ENCODE peak calls at places on chromosomes 3 and 15, in eight cellular contexts. One of them, this sample, is unnamed.
A peak's percentile ranks its signal among the peaks of the same experiment; 100 is the strongest.

GRCh38 chr3:36524560-36524959 is 144.3 kb downstream of the STAC start:
- DNase-seq in Kasumi-1: no peak
- DNase-seq in activated T-helper 1 cell treated with anti-CD3 and anti-CD28 coated beads, Interleukin-2, amount 50 U/mL, for 16 hours: no peak
- DNase-seq in GM23338: no peak
- DNase-seq in HCT116: no peak
- DNase-seq in activated gamma-delta T cell treated with anti-CD3 and anti-CD28 coated beads, Interleukin-2, amount 50 U/mL, for 16 hours: no peak
- DNase-seq in AG04450: no peak
- DNase-seq in progenitor cell of endocrine pancreas: no peak
- DNase-seq in this sample: no peak

GRCh38 chr15:68517285-68517711 is 61.5 kb upstream of the CORO2B start:
- DNase-seq in Kasumi-1: no peak
- DNase-seq in activated T-helper 1 cell treated with anti-CD3 and anti-CD28 coated beads, Interleukin-2, amount 50 U/mL, for 16 hours: no peak
- DNase-seq in GM23338: peak; percentile 46
- DNase-seq in HCT116: no peak
- DNase-seq in activated gamma-delta T cell treated with anti-CD3 and anti-CD28 coated beads, Interleukin-2, amount 50 U/mL, for 16 hours: no peak
- DNase-seq in AG04450: no peak
- DNase-seq in progenitor cell of endocrine pancreas: no peak
- DNase-seq in this sample: no peak

GRCh38 chr3:141275973-141276372 is 44.3 kb downstream of the PXYLP1 start:
- DNase-seq in Kasumi-1: no peak
- DNase-seq in activated T-helper 1 cell treated with anti-CD3 and anti-CD28 coated beads, Interleukin-2, amount 50 U/mL, for 16 hours: no peak
- DNase-seq in GM23338: no peak
- DNase-seq in HCT116: no peak
- DNase-seq in activated gamma-delta T cell treated with anti-CD3 and anti-CD28 coated beads, Interleukin-2, amount 50 U/mL, for 16 hours: no peak
- DNase-seq in AG04450: peak; percentile 18
- DNase-seq in progenitor cell of endocrine pancreas: no peak
- DNase-seq in this sample: no peak

GRCh38 chr15:35934383-35935049 is 388.6 kb upstream of the DPH6 start:
- DNase-seq in Kasumi-1: no peak
- DNase-seq in activated T-helper 1 cell treated with anti-CD3 and anti-CD28 coated beads, Interleukin-2, amount 50 U/mL, for 16 hours: no peak
- DNase-seq in GM23338: no peak
- DNase-seq in HCT116: no peak
- DNase-seq in activated gamma-delta T cell treated with anti-CD3 and anti-CD28 coated beads, Interleukin-2, amount 50 U/mL, for 16 hours: no peak
- DNase-seq in AG04450: no peak
- DNase-seq in progenitor cell of endocrine pancreas: no peak
- DNase-seq in this sample: no peak

GRCh38 chr3:171967932-171968678 is 71.3 kb upstream of the FNDC3B start:
- DNase-seq in Kasumi-1: no peak
- DNase-seq in activated T-helper 1 cell treated with anti-CD3 and anti-CD28 coated beads, Interleukin-2, amount 50 U/mL, for 16 hours: no peak
- DNase-seq in GM23338: no peak
- DNase-seq in HCT116: no peak
- DNase-seq in activated gamma-delta T cell treated with anti-CD3 and anti-CD28 coated beads, Interleukin-2, amount 50 U/mL, for 16 hours: no peak
- DNase-seq in AG04450: no peak
- DNase-seq in progenitor cell of endocrine pancreas: no peak
- DNase-seq in this sample: no peak

GRCh38 chr3:71185733-71186455 is 397.6 kb downstream of the FOXP1 start:
- DNase-seq in Kasumi-1: peak; percentile 42
- DNase-seq in activated T-helper 1 cell treated with anti-CD3 and anti-CD28 coated beads, Interleukin-2, amount 50 U/mL, for 16 hours: no peak
- DNase-seq in GM23338: no peak
- DNase-seq in HCT116: no peak
- DNase-seq in activated gamma-delta T cell treated with anti-CD3 and anti-CD28 coated beads, Interleukin-2, amount 50 U/mL, for 16 hours: peak; percentile 15
- DNase-seq in AG04450: no peak
- DNase-seq in progenitor cell of endocrine pancreas: no peak
- DNase-seq in this sample: no peak

GRCh38 chr3:63960048-63960711 is 48.0 kb upstream of the SCAANT1 start:
- DNase-seq in Kasumi-1: peak; percentile 68
- DNase-seq in activated T-helper 1 cell treated with anti-CD3 and anti-CD28 coated beads, Interleukin-2, amount 50 U/mL, for 16 hours: no peak
- DNase-seq in GM23338: no peak
- DNase-seq in HCT116: peak; percentile 4
- DNase-seq in activated gamma-delta T cell treated with anti-CD3 and anti-CD28 coated beads, Interleukin-2, amount 50 U/mL, for 16 hours: no peak
- DNase-seq in AG04450: no peak
- DNase-seq in progenitor cell of endocrine pancreas: no peak
- DNase-seq in this sample: no peak

GRCh38 chr3:196198771-196199753 is 12.1 kb downstream of the ZDHHC19 start:
- DNase-seq in Kasumi-1: peak; percentile 22
- DNase-seq in activated T-helper 1 cell treated with anti-CD3 and anti-CD28 coated beads, Interleukin-2, amount 50 U/mL, for 16 hours: no peak
- DNase-seq in GM23338: peak; percentile 64
- DNase-seq in HCT116: no peak
- DNase-seq in activated gamma-delta T cell treated with anti-CD3 and anti-CD28 coated beads, Interleukin-2, amount 50 U/mL, for 16 hours: no peak
- DNase-seq in AG04450: no peak
- DNase-seq in progenitor cell of endocrine pancreas: no peak
- DNase-seq in this sample: peak; percentile 16

GRCh38 chr3:46406786-46407611 is at the start of the genes CCR5AS and CCRL2:
- DNase-seq in Kasumi-1: no peak
- DNase-seq in activated T-helper 1 cell treated with anti-CD3 and anti-CD28 coated beads, Interleukin-2, amount 50 U/mL, for 16 hours: no peak
- DNase-seq in GM23338: no peak
- DNase-seq in HCT116: no peak
- DNase-seq in activated gamma-delta T cell treated with anti-CD3 and anti-CD28 coated beads, Interleukin-2, amount 50 U/mL, for 16 hours: peak; percentile 18
- DNase-seq in AG04450: no peak
- DNase-seq in progenitor cell of endocrine pancreas: no peak
- DNase-seq in this sample: no peak

GRCh38 chr15:39381517-39381916 is 199.4 kb upstream of the THBS1 start:
- DNase-seq in Kasumi-1: no peak
- DNase-seq in activated T-helper 1 cell treated with anti-CD3 and anti-CD28 coated beads, Interleukin-2, amount 50 U/mL, for 16 hours: no peak
- DNase-seq in GM23338: no peak
- DNase-seq in HCT116: no peak
- DNase-seq in activated gamma-delta T cell treated with anti-CD3 and anti-CD28 coated beads, Interleukin-2, amount 50 U/mL, for 16 hours: no peak
- DNase-seq in AG04450: no peak
- DNase-seq in progenitor cell of endocrine pancreas: no peak
- DNase-seq in this sample: no peak

GRCh38 chr15:78618490-78618934 is 2.3 kb downstream of the CHRNA3 start:
- DNase-seq in Kasumi-1: peak; percentile 67
- DNase-seq in activated T-helper 1 cell treated with anti-CD3 and anti-CD28 coated beads, Interleukin-2, amount 50 U/mL, for 16 hours: peak; percentile 65
- DNase-seq in GM23338: peak; percentile 96
- DNase-seq in HCT116: peak; percentile 73
- DNase-seq in activated gamma-delta T cell treated with anti-CD3 and anti-CD28 coated beads, Interleukin-2, amount 50 U/mL, for 16 hours: peak; percentile 77
- DNase-seq in AG04450: peak; percentile 68
- DNase-seq in progenitor cell of endocrine pancreas: peak; percentile 90
- DNase-seq in this sample: peak; percentile 81

GRCh38 chr3:78255403-78255802 is 1215.5 kb downstream of the ROBO2 start:
- DNase-seq in Kasumi-1: no peak
- DNase-seq in activated T-helper 1 cell treated with anti-CD3 and anti-CD28 coated beads, Interleukin-2, amount 50 U/mL, for 16 hours: no peak
- DNase-seq in GM23338: no peak
- DNase-seq in HCT116: no peak
- DNase-seq in activated gamma-delta T cell treated with anti-CD3 and anti-CD28 coated beads, Interleukin-2, amount 50 U/mL, for 16 hours: no peak
- DNase-seq in AG04450: peak; percentile 67
- DNase-seq in progenitor cell of endocrine pancreas: no peak
- DNase-seq in this sample: no peak

GRCh38 chr15:67025719-67026118 is 39.7 kb upstream of the SMAD3 start:
- DNase-seq in Kasumi-1: peak; percentile 36
- DNase-seq in activated T-helper 1 cell treated with anti-CD3 and anti-CD28 coated beads, Interleukin-2, amount 50 U/mL, for 16 hours: no peak
- DNase-seq in GM23338: no peak
- DNase-seq in HCT116: no peak
- DNase-seq in activated gamma-delta T cell treated with anti-CD3 and anti-CD28 coated beads, Interleukin-2, amount 50 U/mL, for 16 hours: no peak
- DNase-seq in AG04450: no peak
- DNase-seq in progenitor cell of endocrine pancreas: no peak
- DNase-seq in this sample: no peak

GRCh38 chr3:110624571-110624970 is 447.0 kb upstream of the NECTIN3 start:
- DNase-seq in Kasumi-1: no peak
- DNase-seq in activated T-helper 1 cell treated with anti-CD3 and anti-CD28 coated beads, Interleukin-2, amount 50 U/mL, for 16 hours: no peak
- DNase-seq in GM23338: no peak
- DNase-seq in HCT116: no peak
- DNase-seq in activated gamma-delta T cell treated with anti-CD3 and anti-CD28 coated beads, Interleukin-2, amount 50 U/mL, for 16 hours: no peak
- DNase-seq in AG04450: peak; percentile 23
- DNase-seq in progenitor cell of endocrine pancreas: no peak
- DNase-seq in this sample: no peak

GRCh38 chr3:11591401-11592266 is 52.1 kb downstream of the VGLL4 start:
- DNase-seq in Kasumi-1: peak; percentile 23
- DNase-seq in activated T-helper 1 cell treated with anti-CD3 and anti-CD28 coated beads, Interleukin-2, amount 50 U/mL, for 16 hours: no peak
- DNase-seq in GM23338: peak; percentile 69
- DNase-seq in HCT116: peak; percentile 62
- DNase-seq in activated gamma-delta T cell treated with anti-CD3 and anti-CD28 coated beads, Interleukin-2, amount 50 U/mL, for 16 hours: no peak
- DNase-seq in AG04450: no peak
- DNase-seq in progenitor cell of endocrine pancreas: no peak
- DNase-seq in this sample: no peak

GRCh38 chr3:179653106-179653776 is 401 bp downstream of the USP13 start:
- DNase-seq in Kasumi-1: peak; percentile 66
- DNase-seq in activated T-helper 1 cell treated with anti-CD3 and anti-CD28 coated beads, Interleukin-2, amount 50 U/mL, for 16 hours: peak; percentile 32
- DNase-seq in GM23338: peak; percentile 79
- DNase-seq in HCT116: peak; percentile 12
- DNase-seq in activated gamma-delta T cell treated with anti-CD3 and anti-CD28 coated beads, Interleukin-2, amount 50 U/mL, for 16 hours: peak; percentile 30
- DNase-seq in AG04450: peak; percentile 61
- DNase-seq in progenitor cell of endocrine pancreas: peak; percentile 59
- DNase-seq in this sample: peak; percentile 81

GRCh38 chr3:24734019-24734418 is 239.4 kb upstream of the THRB start:
- DNase-seq in Kasumi-1: no peak
- DNase-seq in activated T-helper 1 cell treated with anti-CD3 and anti-CD28 coated beads, Interleukin-2, amount 50 U/mL, for 16 hours: no peak
- DNase-seq in GM23338: no peak
- DNase-seq in HCT116: no peak
- DNase-seq in activated gamma-delta T cell treated with anti-CD3 and anti-CD28 coated beads, Interleukin-2, amount 50 U/mL, for 16 hours: no peak
- DNase-seq in AG04450: no peak
- DNase-seq in progenitor cell of endocrine pancreas: no peak
- DNase-seq in this sample: no peak

GRCh38 chr3:36988336-36988735 is 4.6 kb downstream of the EPM2AIP1 start:
- DNase-seq in Kasumi-1: no peak
- DNase-seq in activated T-helper 1 cell treated with anti-CD3 and anti-CD28 coated beads, Interleukin-2, amount 50 U/mL, for 16 hours: no peak
- DNase-seq in GM23338: no peak
- DNase-seq in HCT116: no peak
- DNase-seq in activated gamma-delta T cell treated with anti-CD3 and anti-CD28 coated beads, Interleukin-2, amount 50 U/mL, for 16 hours: no peak
- DNase-seq in AG04450: no peak
- DNase-seq in progenitor cell of endocrine pancreas: no peak
- DNase-seq in this sample: no peak

GRCh38 chr15:52178765-52179164 is 12.4 kb downstream of the GNB5 start:
- DNase-seq in Kasumi-1: no peak
- DNase-seq in activated T-helper 1 cell treated with anti-CD3 and anti-CD28 coated beads, Interleukin-2, amount 50 U/mL, for 16 hours: no peak
- DNase-seq in GM23338: no peak
- DNase-seq in HCT116: no peak
- DNase-seq in activated gamma-delta T cell treated with anti-CD3 and anti-CD28 coated beads, Interleukin-2, amount 50 U/mL, for 16 hours: no peak
- DNase-seq in AG04450: no peak
- DNase-seq in progenitor cell of endocrine pancreas: no peak
- DNase-seq in this sample: no peak

GRCh38 chr15:92541197-92542190 is 114.1 kb downstream of the FAM174B start:
- DNase-seq in Kasumi-1: no peak
- DNase-seq in activated T-helper 1 cell treated with anti-CD3 and anti-CD28 coated beads, Interleukin-2, amount 50 U/mL, for 16 hours: no peak
- DNase-seq in GM23338: no peak
- DNase-seq in HCT116: no peak
- DNase-seq in activated gamma-delta T cell treated with anti-CD3 and anti-CD28 coated beads, Interleukin-2, amount 50 U/mL, for 16 hours: no peak
- DNase-seq in AG04450: no peak
- DNase-seq in progenitor cell of endocrine pancreas: no peak
- DNase-seq in this sample: peak; percentile 52